ENCODE peak calls at places on chromosomes 12 and 14, in four cellular contexts. One of them, this sample, is unnamed.

GRCh38 chr12:85005615-85006014 is 30.5 kb downstream of the TSPAN19 start:
- DNase-seq in pancreas: no peak
- DNase-seq in Peyer's patch: no peak
- DNase-seq in brain microvascular endothelial cell: no peak
- DNase-seq in this sample: no peak

GRCh38 chr12:59929091-59929490 is 333.3 kb downstream of the SLC16A7 start:
- DNase-seq in pancreas: no peak
- DNase-seq in Peyer's patch: no peak
- DNase-seq in brain microvascular endothelial cell: no peak
- DNase-seq in this sample: no peak

GRCh38 chr14:82419933-82420332 is 886.3 kb upstream of the SEL1L start:
- DNase-seq in pancreas: no peak
- DNase-seq in Peyer's patch: no peak
- DNase-seq in brain microvascular endothelial cell: no peak
- DNase-seq in this sample: no peak

GRCh38 chr14:92880851-92881250 is 42.1 kb upstream of the CHGA start:
- DNase-seq in pancreas: no peak
- DNase-seq in Peyer's patch: no peak
- DNase-seq in brain microvascular endothelial cell: peak; percentile 17
- DNase-seq in this sample: no peak

GRCh38 chr14:32102152-32102787 is 25.2 kb downstream of the ARHGAP5 start:
- DNase-seq in pancreas: no peak
- DNase-seq in Peyer's patch: no peak
- DNase-seq in brain microvascular endothelial cell: no peak
- DNase-seq in this sample: peak; percentile 32

GRCh38 chr14:36424478-36425102 is 95.4 kb downstream of the NKX2-1 start:
- DNase-seq in pancreas: no peak
- DNase-seq in Peyer's patch: no peak
- DNase-seq in brain microvascular endothelial cell: no peak
- DNase-seq in this sample: no peak

GRCh38 chr12:130053641-130054040 is 108.6 kb upstream of the FZD10 start:
- DNase-seq in pancreas: no peak
- DNase-seq in Peyer's patch: no peak
- DNase-seq in brain microvascular endothelial cell: no peak
- DNase-seq in this sample: no peak

GRCh38 chr12:121590476-121591143 is 9.8 kb upstream of the KDM2B start:
- DNase-seq in pancreas: no peak
- DNase-seq in Peyer's patch: peak; percentile 46
- DNase-seq in brain microvascular endothelial cell: no peak
- DNase-seq in this sample: peak; percentile 87

GRCh38 chr12:115752913-115753726 is 524.4 kb downstream of the MED13L start:
- DNase-seq in pancreas: no peak
- DNase-seq in Peyer's patch: no peak
- DNase-seq in brain microvascular endothelial cell: peak; percentile 63
- DNase-seq in this sample: no peak

GRCh38 chr12:19547258-19547657 is 108.0 kb downstream of the AEBP2 start:
- DNase-seq in pancreas: no peak
- DNase-seq in Peyer's patch: no peak
- DNase-seq in brain microvascular endothelial cell: no peak
- DNase-seq in this sample: no peak

GRCh38 chr12:92065018-92065499 is 80.6 kb downstream of the BTG1 start:
- DNase-seq in pancreas: peak; percentile 47
- DNase-seq in Peyer's patch: no peak
- DNase-seq in brain microvascular endothelial cell: no peak
- DNase-seq in this sample: peak; percentile 53

GRCh38 chr12:90773526-90773925 is 181.4 kb downstream of the CCER1 start:
- DNase-seq in pancreas: no peak
- DNase-seq in Peyer's patch: no peak
- DNase-seq in brain microvascular endothelial cell: peak; percentile 43
- DNase-seq in this sample: no peak

GRCh38 chr12:131796754-131797587 is 31.2 kb upstream of the MMP17 start:
- DNase-seq in pancreas: no peak
- DNase-seq in Peyer's patch: no peak
- DNase-seq in brain microvascular endothelial cell: no peak
- DNase-seq in this sample: no peak

GRCh38 chr12:25553083-25553482 is at the start of gene LMNTD1:
- DNase-seq in pancreas: no peak
- DNase-seq in Peyer's patch: no peak
- DNase-seq in brain microvascular endothelial cell: peak; percentile 69
- DNase-seq in this sample: no peak

GRCh38 chr12:58961906-58962305 is 41.6 kb upstream of the LRIG3 start:
- DNase-seq in pancreas: no peak
- DNase-seq in Peyer's patch: no peak
- DNase-seq in brain microvascular endothelial cell: no peak
- DNase-seq in this sample: no peak

GRCh38 chr12:122544537-122544936 is 17.5 kb downstream of the KNTC1 start:
- DNase-seq in pancreas: no peak
- DNase-seq in Peyer's patch: no peak
- DNase-seq in brain microvascular endothelial cell: no peak
- DNase-seq in this sample: no peak

GRCh38 chr12:45756666-45757065 is 27.2 kb downstream of the ARID2 start:
- DNase-seq in pancreas: no peak
- DNase-seq in Peyer's patch: no peak
- DNase-seq in brain microvascular endothelial cell: no peak
- DNase-seq in this sample: no peak

GRCh38 chr12:66119229-66119869 is 11.2 kb downstream of the LLPH start:
- DNase-seq in pancreas: no peak
- DNase-seq in Peyer's patch: no peak
- DNase-seq in brain microvascular endothelial cell: no peak
- DNase-seq in this sample: no peak

GRCh38 chr14:93155667-93156066 is 29.0 kb downstream of the MOAP1 start:
- DNase-seq in pancreas: no peak
- DNase-seq in Peyer's patch: no peak
- DNase-seq in brain microvascular endothelial cell: no peak
- DNase-seq in this sample: no peak

GRCh38 chr12:104638760-104639319 is 182.1 kb downstream of the CHST11 start:
- DNase-seq in pancreas: no peak
- DNase-seq in Peyer's patch: no peak
- DNase-seq in brain microvascular endothelial cell: no peak
- DNase-seq in this sample: no peak

GRCh38 chr14:92651106-92651792 is 97.2 kb downstream of the LGMN start:
- DNase-seq in pancreas: no peak
- DNase-seq in Peyer's patch: peak; percentile 82
- DNase-seq in brain microvascular endothelial cell: no peak
- DNase-seq in this sample: peak; percentile 65

GRCh38 chr14:104284636-104285482 is 146.5 kb downstream of the KIF26A start:
- DNase-seq in pancreas: no peak
- DNase-seq in Peyer's patch: no peak
- DNase-seq in brain microvascular endothelial cell: no peak
- DNase-seq in this sample: no peak

GRCh38 chr14:105979446-105979845 is 453.1 kb downstream of the TMEM121 start:
- DNase-seq in pancreas: no peak
- DNase-seq in Peyer's patch: no peak
- DNase-seq in brain microvascular endothelial cell: no peak
- DNase-seq in this sample: no peak

GRCh38 chr12:77720258-77720657 is 110.4 kb upstream of the NAV3 start:
- DNase-seq in pancreas: no peak
- DNase-seq in Peyer's patch: no peak
- DNase-seq in brain microvascular endothelial cell: no peak
- DNase-seq in this sample: no peak

GRCh38 chr14:59407246-59407615 is 57.9 kb downstream of the GPR135 start:
- DNase-seq in pancreas: no peak
- DNase-seq in Peyer's patch: no peak
- DNase-seq in brain microvascular endothelial cell: peak; percentile 90
- DNase-seq in this sample: no peak

GRCh38 chr12:114918535-114919233 is 234.7 kb upstream of the TBX3 start:
- DNase-seq in pancreas: no peak
- DNase-seq in Peyer's patch: no peak
- DNase-seq in brain microvascular endothelial cell: peak; percentile 35
- DNase-seq in this sample: no peak

GRCh38 chr14:88559852-88560251 is 3.0 kb upstream of the ZC3H14 start:
- DNase-seq in pancreas: no peak
- DNase-seq in Peyer's patch: no peak
- DNase-seq in brain microvascular endothelial cell: peak; percentile 38
- DNase-seq in this sample: no peak

GRCh38 chr12:91273542-91273941 is 90.9 kb upstream of the DCN start:
- DNase-seq in pancreas: no peak
- DNase-seq in Peyer's patch: no peak
- DNase-seq in brain microvascular endothelial cell: no peak
- DNase-seq in this sample: no peak

GRCh38 chr12:113463746-113464743 is 7.6 kb downstream of the LHX5 start:
- DNase-seq in pancreas: no peak
- DNase-seq in Peyer's patch: no peak
- DNase-seq in brain microvascular endothelial cell: no peak
- DNase-seq in this sample: no peak

GRCh38 chr12:119036878-119037493 is 55.6 kb downstream of the SRRM4 start:
- DNase-seq in pancreas: no peak
- DNase-seq in Peyer's patch: no peak
- DNase-seq in brain microvascular endothelial cell: peak; percentile 6
- DNase-seq in this sample: no peak

GRCh38 chr12:122422769-122423257 is 344 bp upstream of the CLIP1 start:
- DNase-seq in pancreas: no peak
- DNase-seq in Peyer's patch: peak; percentile 26
- DNase-seq in brain microvascular endothelial cell: no peak
- DNase-seq in this sample: no peak

GRCh38 chr14:64119535-64119934 is 174.6 kb downstream of the ESR2 start:
- DNase-seq in pancreas: no peak
- DNase-seq in Peyer's patch: no peak
- DNase-seq in brain microvascular endothelial cell: peak; percentile 6
- DNase-seq in this sample: no peak

GRCh38 chr12:111320233-111321050 is 48.5 kb downstream of the PHETA1 start:
- DNase-seq in pancreas: no peak
- DNase-seq in Peyer's patch: no peak
- DNase-seq in brain microvascular endothelial cell: no peak
- DNase-seq in this sample: no peak

GRCh38 chr14:75634848-75635247 is 25.8 kb downstream of the ERG28 start:
- DNase-seq in pancreas: no peak
- DNase-seq in Peyer's patch: no peak
- DNase-seq in brain microvascular endothelial cell: no peak
- DNase-seq in this sample: no peak

GRCh38 chr14:101078892-101079221 is 175.3 kb upstream of the RTL1 start:
- DNase-seq in pancreas: no peak
- DNase-seq in Peyer's patch: no peak
- DNase-seq in brain microvascular endothelial cell: no peak
- DNase-seq in this sample: no peak

GRCh38 chr14:92638904-92639303 is 109.5 kb downstream of the LGMN start:
- DNase-seq in pancreas: no peak
- DNase-seq in Peyer's patch: no peak
- DNase-seq in brain microvascular endothelial cell: no peak
- DNase-seq in this sample: no peak

GRCh38 chr12:133038310-133038709 is 1.0 kb downstream of the ZNF84 start:
- DNase-seq in pancreas: no peak
- DNase-seq in Peyer's patch: no peak
- DNase-seq in brain microvascular endothelial cell: no peak
- DNase-seq in this sample: no peak

GRCh38 chr12:50999139-50999538 is 27.0 kb downstream of the SLC11A2 start:
- DNase-seq in pancreas: no peak
- DNase-seq in Peyer's patch: no peak
- DNase-seq in brain microvascular endothelial cell: no peak
- DNase-seq in this sample: no peak

GRCh38 chr14:104387385-104388010 is 192.1 kb upstream of the C14orf180 start:
- DNase-seq in pancreas: no peak
- DNase-seq in Peyer's patch: no peak
- DNase-seq in brain microvascular endothelial cell: no peak
- DNase-seq in this sample: no peak

GRCh38 chr12:116597886-116598285 is 38.7 kb downstream of the MAP1LC3B2 start:
- DNase-seq in pancreas: no peak
- DNase-seq in Peyer's patch: no peak
- DNase-seq in brain microvascular endothelial cell: no peak
- DNase-seq in this sample: no peak

GRCh38 chr12:1819050-1819449 is 1.3 kb upstream of the LRTM2 start:
- DNase-seq in pancreas: no peak
- DNase-seq in Peyer's patch: no peak
- DNase-seq in brain microvascular endothelial cell: no peak
- DNase-seq in this sample: no peak
- H3K27me3 ChIP-seq in pancreas: no peaks in the 10 kb centered on the region
- H3K27me3 ChIP-seq in Peyer's patch: no peaks in the 10 kb centered on the region
- H3K27me3 ChIP-seq in brain microvascular endothelial cell: peaks cover 42% of the 10 kb centered on the region
- H3K27me3 ChIP-seq in this sample: peaks cover 5% of the 10 kb centered on the region

GRCh38 chr14:74512431-74512830 is 18.9 kb downstream of the ISCA2 start:
- DNase-seq in pancreas: no peak
- DNase-seq in Peyer's patch: no peak
- DNase-seq in brain microvascular endothelial cell: no peak
- DNase-seq in this sample: no peak
- H3K27me3 ChIP-seq in pancreas: no peaks in the 10 kb centered on the region
- H3K27me3 ChIP-seq in Peyer's patch: no peaks in the 10 kb centered on the region
- H3K27me3 ChIP-seq in brain microvascular endothelial cell: no peaks in the 10 kb centered on the region
- H3K27me3 ChIP-seq in this sample: peaks cover 2% of the 10 kb centered on the region

DNA sequence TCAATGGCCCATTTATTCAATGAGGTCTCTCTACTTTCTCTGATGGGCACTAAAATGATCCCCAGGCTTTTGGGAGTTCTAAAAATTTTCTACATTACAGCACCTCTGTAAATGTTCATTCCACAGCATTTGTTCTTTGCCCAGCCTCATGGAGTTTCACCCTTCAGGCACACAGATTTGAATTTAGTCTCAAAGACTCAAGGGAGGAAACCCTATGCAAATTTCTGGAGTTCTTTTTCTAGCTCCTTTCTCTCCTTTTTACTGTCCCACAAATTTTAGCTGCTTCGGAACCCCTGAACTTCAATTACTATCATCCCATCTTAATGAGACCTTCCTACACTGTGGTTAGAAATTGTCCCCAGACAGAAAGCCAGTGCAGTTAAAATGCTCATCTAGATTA is 17.5 kb upstream of the RAB21 start:
- DNase-seq in pancreas: no peak
- DNase-seq in Peyer's patch: no peak
- DNase-seq in brain microvascular endothelial cell: no peak
- DNase-seq in this sample: no peak
- H3K27me3 ChIP-seq in pancreas: no peaks in the 10 kb centered on the region
- H3K27me3 ChIP-seq in Peyer's patch: no peaks in the 10 kb centered on the region
- H3K27me3 ChIP-seq in brain microvascular endothelial cell: no peaks in the 10 kb centered on the region
- H3K27me3 ChIP-seq in this sample: no peaks in the 10 kb centered on the region

GRCh38 chr12:52821071-52821730 is 7.3 kb upstream of the KRT4 start:
- DNase-seq in pancreas: no peak
- DNase-seq in Peyer's patch: no peak
- DNase-seq in brain microvascular endothelial cell: no peak
- DNase-seq in this sample: no peak
- H3K27me3 ChIP-seq in pancreas: no peaks in the 10 kb centered on the region
- H3K27me3 ChIP-seq in Peyer's patch: no peaks in the 10 kb centered on the region
- H3K27me3 ChIP-seq in brain microvascular endothelial cell: peaks cover 4% of the 10 kb centered on the region
- H3K27me3 ChIP-seq in this sample: no peaks in the 10 kb centered on the region

DNA sequence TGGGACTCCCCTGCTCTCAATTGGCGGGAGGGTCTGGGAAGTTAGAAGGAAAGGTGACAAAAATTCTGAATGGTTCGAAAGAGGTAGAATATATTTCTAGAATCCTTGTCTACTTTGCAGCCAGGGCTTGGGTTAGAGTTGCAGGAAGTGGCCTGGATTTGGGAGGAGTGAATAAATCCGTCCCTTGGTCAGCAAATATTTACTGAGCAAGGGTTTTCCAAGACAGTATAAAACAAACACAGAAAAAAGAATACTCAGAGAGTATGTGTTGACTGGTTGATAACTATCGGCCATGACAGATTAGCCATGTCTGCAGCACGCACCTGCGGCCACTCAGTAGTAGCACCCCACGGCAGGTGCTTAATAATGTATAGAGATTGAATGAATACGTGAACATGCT is 3.5 kb downstream of the LAG3 start:
- DNase-seq in pancreas: no peak
- DNase-seq in Peyer's patch: no peak
- DNase-seq in brain microvascular endothelial cell: no peak
- DNase-seq in this sample: no peak
- H3K27me3 ChIP-seq in pancreas: no peaks in the 10 kb centered on the region
- H3K27me3 ChIP-seq in Peyer's patch: no peaks in the 10 kb centered on the region
- H3K27me3 ChIP-seq in brain microvascular endothelial cell: no peaks in the 10 kb centered on the region
- H3K27me3 ChIP-seq in this sample: no peaks in the 10 kb centered on the region

This sample was measured in CD8-positive, alpha-beta memory T cell.